ENCODE peak calls at places on chromosomes 16 and 17, in seven cellular contexts. P, N, C, D, X, G and Z are unnamed samples.

GRCh38 chr17:10790491-10791401 is 13.2 kb downstream of the TMEM238L start:
- DNase-seq in P (no peak), N (no peak), C (no peak), D (no peak), X (peak), G (no peak), Z (no peak)

GRCh38 chr16:26606381-26607150 is 460.2 kb upstream of the C16orf82 start:
- DNase-seq in P (no peak), N (no peak), C (no peak), D (no peak), X (no peak), G (no peak), Z (no peak)

GRCh38 chr16:77882359-77882758 is 94.0 kb downstream of the VAT1L start:
- DNase-seq in P (no peak), N (no peak), C (no peak), D (no peak), X (no peak), G (no peak), Z (no peak)

GRCh38 chr16:842061-842476 is 41.5 kb upstream of the GNG13 start:
- DNase-seq in P (no peak), N (no peak), C (no peak), D (no peak), X (no peak), G (no peak), Z (peak)

GRCh38 chr16:10180042-10180770 is 2.0 kb downstream of the GRIN2A start:
- DNase-seq in P (no peak), N (no peak), C (no peak), D (no peak), X (no peak), G (no peak), Z (no peak)

GRCh38 chr17:8122923-8123694 is 797 bp downstream of the HES7 start:
- DNase-seq in P (no peak), N (no peak), C (peak), D (no peak), X (no peak), G (no peak), Z (no peak)

GRCh38 chr16:89949121-89949742 is 677 bp downstream of the DEF8 start:
- DNase-seq in P (no peak), N (no peak), C (no peak), D (no peak), X (no peak), G (no peak), Z (no peak)

GRCh38 chr17:9522074-9522473 is 53.5 kb downstream of the STX8 start:
- DNase-seq in P (no peak), N (no peak), C (peak), D (no peak), X (no peak), G (peak), Z (no peak)

GRCh38 chr17:74514632-74515035 is 16.6 kb downstream of the CD300LB start:
- DNase-seq in P (no peak), N (peak), C (peak), D (no peak), X (no peak), G (peak), Z (no peak)

GRCh38 chr17:50631195-50631907 is 3.3 kb upstream of the ABCC3 start:
- DNase-seq in P (no peak), N (no peak), C (no peak), D (no peak), X (no peak), G (no peak), Z (no peak)

GRCh38 chr17:68356520-68356919 is 65.2 kb downstream of the ARSG start:
- DNase-seq in P (peak), N (no peak), C (no peak), D (no peak), X (no peak), G (no peak), Z (no peak)

GRCh38 chr16:8712589-8713361 is 38.4 kb downstream of the ABAT start:
- DNase-seq in P (no peak), N (no peak), C (no peak), D (no peak), X (no peak), G (no peak), Z (peak)

GRCh38 chr17:66549731-66550207 is 247.4 kb downstream of the PRKCA start:
- DNase-seq in P (no peak), N (no peak), C (no peak), D (no peak), X (no peak), G (no peak), Z (no peak)

GRCh38 chr16:86450691-86451090 is 59.6 kb upstream of the FOXF1 start:
- DNase-seq in P (no peak), N (no peak), C (no peak), D (no peak), X (no peak), G (no peak), Z (no peak)

GRCh38 chr16:89823087-89823823 is 5.0 kb upstream of the SPIRE2 start:
- DNase-seq in P (no peak), N (no peak), C (no peak), D (no peak), X (no peak), G (no peak), Z (no peak)

GRCh38 chr17:17959520-17960361 is 12.5 kb downstream of the TOM1L2 start:
- DNase-seq in P (no peak), N (no peak), C (no peak), D (no peak), X (no peak), G (no peak), Z (no peak)

GRCh38 chr16:67966549-67967182 is 1.8 kb downstream of the SLC12A4 start:
- DNase-seq in P (no peak), N (no peak), C (no peak), D (peak), X (no peak), G (peak), Z (no peak)

GRCh38 chr17:51012538-51012937 is 108.1 kb downstream of the SPAG9 start:
- DNase-seq in P (no peak), N (no peak), C (no peak), D (no peak), X (no peak), G (no peak), Z (no peak)

GRCh38 chr17:39123627-39124026 is 27.8 kb downstream of the PLXDC1 start:
- DNase-seq in P (no peak), N (no peak), C (no peak), D (peak), X (peak), G (peak), Z (no peak)

GRCh38 chr17:79622776-79623175 is 11.9 kb upstream of the RBFOX3 start:
- DNase-seq in P (no peak), N (peak), C (no peak), D (no peak), X (no peak), G (no peak), Z (no peak)

GRCh38 chr17:50101346-50102163 is 6.4 kb downstream of the PDK2 start:
- DNase-seq in P (no peak), N (peak), C (peak), D (peak), X (peak), G (peak), Z (no peak)

GRCh38 chr17:12227547-12227946 is 206.9 kb downstream of the MAP2K4 start:
- DNase-seq in P (no peak), N (no peak), C (peak), D (no peak), X (no peak), G (no peak), Z (no peak)

GRCh38 chr17:69723741-69724140 is 309.2 kb downstream of the MAP2K6 start:
- DNase-seq in P (no peak), N (no peak), C (no peak), D (no peak), X (no peak), G (no peak), Z (no peak)

DNA sequence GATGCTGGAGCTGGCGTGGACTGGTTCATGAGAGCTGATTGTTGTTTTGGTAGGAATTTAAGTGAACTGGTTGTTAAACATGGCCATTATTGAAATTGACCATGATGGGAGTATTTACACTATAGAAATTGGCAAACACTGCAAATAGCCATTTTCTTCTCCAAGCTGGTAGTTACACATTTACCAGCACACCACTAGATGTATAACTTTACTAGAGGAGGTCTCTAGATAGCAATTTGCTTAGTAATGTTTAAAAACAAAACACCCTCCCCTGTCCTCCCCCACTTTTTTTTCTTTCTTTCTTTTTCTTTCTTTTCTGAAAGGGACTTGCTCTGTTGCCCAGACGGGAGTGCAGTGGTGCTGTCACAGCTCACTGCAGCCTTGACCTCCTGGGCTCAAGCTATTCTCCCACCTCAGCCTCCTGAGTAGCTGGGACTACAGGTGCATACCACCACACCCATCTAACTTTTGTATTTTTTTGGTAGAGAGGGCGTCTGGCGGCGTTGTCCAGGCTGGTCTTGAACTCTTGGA is 24.1 kb downstream of the IGSF6 start:
- DNase-seq in P (no peak), N (no peak), C (no peak), D (no peak), X (no peak), G (no peak), Z (no peak)
- H3K27ac ChIP-seq in P (no peak), N (no peak), C (no peak), D (no peak), X (no peak), G (no peak), Z (no peak)

DNA sequence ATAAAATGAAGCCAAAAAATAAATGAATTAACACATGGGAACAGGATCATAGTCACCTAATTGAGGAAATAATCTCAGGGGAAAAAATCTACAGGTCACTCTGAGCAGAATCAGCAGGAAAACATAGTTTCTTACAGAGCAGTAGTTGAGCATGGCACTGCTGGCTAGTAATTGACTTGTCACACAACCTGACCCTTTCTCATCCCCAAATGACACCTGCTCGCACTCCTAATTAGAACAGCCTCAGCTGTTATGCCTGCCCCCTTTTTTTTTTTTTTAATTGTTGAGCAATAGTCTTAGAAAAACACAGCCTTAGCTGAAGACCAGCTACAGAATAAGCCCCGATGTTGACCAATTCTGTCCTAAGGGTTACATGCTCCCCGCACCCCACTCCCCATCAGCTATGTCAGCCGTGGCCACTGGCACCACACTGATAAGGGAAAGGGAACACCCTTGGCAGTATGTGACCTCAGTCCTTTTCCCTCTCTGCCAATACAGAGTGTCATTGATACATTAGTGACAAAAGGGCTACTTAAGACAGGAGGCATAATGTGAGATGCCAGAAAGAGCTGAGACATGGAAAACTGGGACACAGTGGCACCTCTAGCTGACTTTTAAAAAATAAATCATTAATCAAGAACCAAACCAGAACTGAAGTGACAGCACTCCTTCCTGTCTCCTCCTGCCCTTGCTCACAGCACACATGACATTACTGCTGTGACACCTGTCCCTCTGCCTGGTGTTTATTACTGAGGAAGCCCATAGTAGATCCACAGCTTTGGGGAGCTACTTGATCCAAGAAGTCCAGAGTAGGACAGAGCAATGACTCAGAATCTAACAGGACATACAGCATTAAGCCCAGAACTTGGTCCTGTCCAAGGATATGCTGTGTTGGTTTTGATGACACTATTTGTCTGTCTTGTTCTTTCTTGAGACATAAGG is 41.7 kb downstream of the WDR59 start:
- DNase-seq in P (no peak), N (no peak), C (no peak), D (peak), X (no peak), G (peak), Z (no peak)
- H3K4me3 ChIP-seq in P (no peak), N (no peak), C (no peak), D (no peak), X (no peak), G (peak), Z (no peak)

DNA sequence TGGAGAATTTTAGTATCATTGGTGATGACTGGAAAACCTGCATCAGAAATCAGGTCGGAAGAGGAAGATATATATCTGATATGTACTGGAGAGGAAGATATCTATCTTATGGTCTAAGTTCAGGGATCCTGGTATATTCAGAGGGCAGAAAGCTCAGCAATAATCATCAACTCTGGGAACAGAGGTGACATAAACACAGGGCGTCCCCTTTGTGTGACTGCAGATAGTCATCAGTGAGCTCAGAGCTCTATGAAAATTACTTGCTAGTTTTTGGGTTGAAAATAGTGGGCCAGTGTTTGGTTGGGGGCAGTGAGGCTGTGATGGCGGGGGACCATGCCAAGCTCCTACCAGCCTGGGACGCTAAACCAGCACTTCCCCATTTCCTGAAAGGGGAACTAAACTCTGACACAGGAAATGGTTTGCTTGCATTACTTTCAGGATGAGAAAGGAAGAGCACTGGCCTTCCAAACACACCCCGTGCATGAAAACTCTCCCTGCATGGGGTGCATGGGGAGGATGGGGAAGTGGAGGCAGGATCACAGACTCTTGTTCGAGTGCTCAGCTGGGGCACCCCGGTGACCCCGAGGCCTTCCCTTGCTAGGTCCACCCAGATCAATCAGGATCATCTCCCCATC is 15.8 kb downstream of the NOD2 start:
- DNase-seq in P (no peak), N (no peak), C (no peak), D (no peak), X (no peak), G (no peak), Z (no peak)
- H3K27ac ChIP-seq in P (no peak), N (no peak), C (no peak), D (no peak), X (no peak), G (no peak), Z (no peak)

DNA sequence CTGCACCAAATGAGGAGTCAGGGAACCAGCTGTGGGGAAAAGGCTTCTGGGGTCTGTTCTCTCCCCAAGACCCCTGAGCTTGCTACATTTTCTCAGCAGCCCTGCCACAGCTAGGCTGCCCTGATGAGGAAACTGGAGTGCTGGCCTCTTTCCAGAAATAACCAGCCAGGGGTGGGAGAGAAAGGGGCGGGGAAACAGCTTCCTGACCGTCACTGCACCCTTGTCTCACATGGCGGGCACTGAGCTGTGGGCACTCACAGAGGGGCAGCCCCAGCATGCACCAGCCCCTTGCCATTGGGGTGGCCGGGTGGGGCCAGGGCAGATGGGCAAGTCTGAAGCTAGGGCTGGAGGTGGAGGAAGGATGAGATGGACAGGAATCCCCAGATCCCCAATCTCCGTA is 2.9 kb downstream of the SRL start:
- DNase-seq in P (no peak), N (no peak), C (no peak), D (no peak), X (no peak), G (peak), Z (no peak)
- H3K4me3 ChIP-seq in P (no peak), N (peak), C (no peak), D (peak), X (no peak), G (peak), Z (no peak)

GRCh38 chr17:493666-494065 is 141.1 kb upstream of the RPH3AL start:
- DNase-seq in P (no peak), N (no peak), C (no peak), D (no peak), X (no peak), G (no peak), Z (no peak)
- H3K27ac ChIP-seq in P (no peak), N (no peak), C (no peak), D (no peak), X (no peak), G (no peak), Z (no peak)

GRCh38 chr17:48179071-48179945 is 71.7 kb downstream of the SNX11 start:
- DNase-seq in P (no peak), N (no peak), C (no peak), D (no peak), X (no peak), G (no peak), Z (no peak)
- H3K4me3 ChIP-seq in P (no peak), N (no peak), C (no peak), D (no peak), X (no peak), G (no peak), Z (no peak)

GRCh38 chr17:42872251-42872965 is 21.4 kb downstream of the AOC3 start:
- DNase-seq in P (no peak), N (no peak), C (no peak), D (no peak), X (no peak), G (no peak), Z (no peak)
- H3K27ac ChIP-seq in P (no peak), N (no peak), C (no peak), D (no peak), X (no peak), G (no peak), Z (no peak)